ENCODE peak calls at places on chromosomes 11 and 22, in five cellular contexts. One of them, this sample, is unnamed.

GRCh38 chr11:116603783-116604323 is 168.9 kb downstream of the BUD13 start:
- DNase-seq in K562: no peak
- DNase-seq in GM12878: no peak
- DNase-seq in H1: no peak
- DNase-seq in HepG2: no peak
- DNase-seq in this sample: no peak

GRCh38 chr11:102494216-102494615 is 36.3 kb downstream of the MMP7 start:
- DNase-seq in K562: no peak
- DNase-seq in GM12878: no peak
- DNase-seq in H1: no peak
- DNase-seq in HepG2: peak; percentile 94
- DNase-seq in this sample: peak; percentile 59

GRCh38 chr11:61114913-61115312 is 12.6 kb downstream of the CD5 start:
- DNase-seq in GM12878: no peak
- DNase-seq in H1: no peak
- DNase-seq in K562: no peak
- DNase-seq in HepG2: no peak
- DNase-seq in this sample: no peak

GRCh38 chr22:39928556-39929401 is 27.9 kb downstream of the GRAP2 start:
- DNase-seq in H1: no peak
- DNase-seq in HepG2: no peak
- DNase-seq in GM12878: no peak
- DNase-seq in K562: no peak
- DNase-seq in this sample: no peak

GRCh38 chr11:3189193-3189843 is 24.2 kb upstream of the OSBPL5 start:
- DNase-seq in H1: peak; percentile 61
- DNase-seq in GM12878: no peak
- DNase-seq in HepG2: no peak
- DNase-seq in K562: peak; percentile 61
- DNase-seq in this sample: no peak

GRCh38 chr11:31045335-31045734 is 324.2 kb downstream of the DCDC1 start:
- DNase-seq in GM12878: no peak
- DNase-seq in HepG2: peak; percentile 27
- DNase-seq in K562: no peak
- DNase-seq in H1: no peak
- DNase-seq in this sample: peak; percentile 10

GRCh38 chr22:43198126-43198525 is 11.2 kb upstream of the TTLL12 start:
- DNase-seq in H1: no peak
- DNase-seq in K562: no peak
- DNase-seq in GM12878: no peak
- DNase-seq in HepG2: no peak
- DNase-seq in this sample: no peak

GRCh38 chr11:5452712-5453111 is 3.6 kb downstream of the OR51I2 start:
- DNase-seq in GM12878: no peak
- DNase-seq in K562: no peak
- DNase-seq in HepG2: no peak
- DNase-seq in H1: no peak
- DNase-seq in this sample: no peak

GRCh38 chr22:30968015-30968923 is at the start of gene MORC2:
- DNase-seq in K562: peak; percentile 63
- DNase-seq in HepG2: peak; percentile 58
- DNase-seq in H1: no peak
- DNase-seq in GM12878: no peak
- DNase-seq in this sample: no peak

GRCh38 chr11:1653541-1654387 is 24.2 kb downstream of the KRTAP5-5 start:
- DNase-seq in K562: no peak
- DNase-seq in GM12878: no peak
- DNase-seq in HepG2: no peak
- DNase-seq in H1: no peak
- DNase-seq in this sample: no peak

GRCh38 chr11:10742460-10743208 is 8.4 kb upstream of the CTR9 start:
- DNase-seq in K562: peak; percentile 57
- DNase-seq in HepG2: no peak
- DNase-seq in H1: no peak
- DNase-seq in GM12878: no peak
- DNase-seq in this sample: no peak

GRCh38 chr11:34266987-34267386 is 90.8 kb downstream of the ABTB2 start:
- DNase-seq in GM12878: no peak
- DNase-seq in HepG2: no peak
- DNase-seq in K562: no peak
- DNase-seq in H1: no peak
- DNase-seq in this sample: no peak

GRCh38 chr11:2688381-2689231 is 11.2 kb downstream of the KCNQ1OT1 start:
- DNase-seq in GM12878: no peak
- DNase-seq in K562: no peak
- DNase-seq in HepG2: no peak
- DNase-seq in H1: no peak
- DNase-seq in this sample: no peak

GRCh38 chr22:38205261-38206128 is 3.7 kb downstream of the MAFF start:
- DNase-seq in H1: no peak
- DNase-seq in HepG2: no peak
- DNase-seq in K562: no peak
- DNase-seq in GM12878: no peak
- DNase-seq in this sample: no peak

GRCh38 chr11:116955949-116956348 is 118.5 kb upstream of the APOA1 start:
- DNase-seq in K562: no peak
- DNase-seq in GM12878: no peak
- DNase-seq in HepG2: no peak
- DNase-seq in H1: no peak
- DNase-seq in this sample: no peak

GRCh38 chr22:40006641-40007040 is 11.9 kb downstream of the FAM83F start:
- DNase-seq in HepG2: no peak
- DNase-seq in GM12878: no peak
- DNase-seq in H1: no peak
- DNase-seq in K562: no peak
- DNase-seq in this sample: no peak

GRCh38 chr11:80441821-80442220 is 1001.0 kb upstream of the TENM4 start:
- DNase-seq in K562: no peak
- DNase-seq in GM12878: no peak
- DNase-seq in HepG2: no peak
- DNase-seq in H1: no peak
- DNase-seq in this sample: no peak

GRCh38 chr22:50696799-50697561 is 24.4 kb downstream of the SHANK3 start:
- DNase-seq in H1: peak; percentile 84
- DNase-seq in GM12878: no peak
- DNase-seq in K562: peak; percentile 55
- DNase-seq in HepG2: no peak
- DNase-seq in this sample: no peak

GRCh38 chr11:17775507-17776212 is 41.1 kb downstream of the KCNC1 start:
- DNase-seq in HepG2: no peak
- DNase-seq in H1: no peak
- DNase-seq in GM12878: no peak
- DNase-seq in K562: no peak
- DNase-seq in this sample: no peak

GRCh38 chr11:12087075-12087775 is 23.2 kb upstream of the MICAL2 start:
- DNase-seq in GM12878: no peak
- DNase-seq in HepG2: no peak
- DNase-seq in H1: no peak
- DNase-seq in K562: peak; percentile 28
- DNase-seq in this sample: peak; percentile 38

GRCh38 chr22:35192121-35192918 is 65.0 kb upstream of the HMGXB4 start:
- DNase-seq in H1: no peak
- DNase-seq in K562: no peak
- DNase-seq in HepG2: no peak
- DNase-seq in GM12878: no peak
- DNase-seq in this sample: no peak

GRCh38 chr11:45859661-45860140 is 12.4 kb downstream of the CRY2 start:
- DNase-seq in K562: no peak
- DNase-seq in GM12878: no peak
- DNase-seq in HepG2: no peak
- DNase-seq in H1: no peak
- DNase-seq in this sample: no peak

GRCh38 chr22:48486163-48486957 is 1341.3 kb downstream of the BRD1 start:
- DNase-seq in HepG2: no peak
- DNase-seq in H1: no peak
- DNase-seq in K562: no peak
- DNase-seq in GM12878: no peak
- DNase-seq in this sample: no peak

GRCh38 chr22:44246615-44247326 is 66.0 kb downstream of the SHISAL1 start:
- DNase-seq in HepG2: no peak
- DNase-seq in H1: peak; percentile 41
- DNase-seq in GM12878: no peak
- DNase-seq in K562: no peak
- DNase-seq in this sample: no peak

GRCh38 chr22:44245867-44246266 is 65.1 kb downstream of the PARVG start:
- DNase-seq in HepG2: no peak
- DNase-seq in K562: no peak
- DNase-seq in GM12878: no peak
- DNase-seq in H1: peak; percentile 38
- DNase-seq in this sample: no peak

GRCh38 chr22:44247923-44248892 is 64.5 kb downstream of the SHISAL1 start:
- DNase-seq in K562: no peak
- DNase-seq in GM12878: no peak
- DNase-seq in H1: peak; percentile 30
- DNase-seq in HepG2: no peak
- DNase-seq in this sample: no peak

GRCh38 chr22:44248926-44249325 is 63.8 kb downstream of the SHISAL1 start:
- DNase-seq in H1: peak; percentile 22
- DNase-seq in HepG2: no peak
- DNase-seq in GM12878: peak; percentile 7
- DNase-seq in K562: no peak
- DNase-seq in this sample: no peak

GRCh38 chr22:44247346-44247745 is 65.4 kb downstream of the SHISAL1 start:
- DNase-seq in K562: no peak
- DNase-seq in H1: peak; percentile 29
- DNase-seq in GM12878: no peak
- DNase-seq in HepG2: no peak
- DNase-seq in this sample: no peak
- TF ChIP-seq SRF in K562: no peak
- TF ChIP-seq SRF in H1: no peak
- TF ChIP-seq SRF in GM12878: no peak
- TF ChIP-seq SRF in HepG2: no peak
- TF ChIP-seq SRF in this sample: no peak

DNA sequence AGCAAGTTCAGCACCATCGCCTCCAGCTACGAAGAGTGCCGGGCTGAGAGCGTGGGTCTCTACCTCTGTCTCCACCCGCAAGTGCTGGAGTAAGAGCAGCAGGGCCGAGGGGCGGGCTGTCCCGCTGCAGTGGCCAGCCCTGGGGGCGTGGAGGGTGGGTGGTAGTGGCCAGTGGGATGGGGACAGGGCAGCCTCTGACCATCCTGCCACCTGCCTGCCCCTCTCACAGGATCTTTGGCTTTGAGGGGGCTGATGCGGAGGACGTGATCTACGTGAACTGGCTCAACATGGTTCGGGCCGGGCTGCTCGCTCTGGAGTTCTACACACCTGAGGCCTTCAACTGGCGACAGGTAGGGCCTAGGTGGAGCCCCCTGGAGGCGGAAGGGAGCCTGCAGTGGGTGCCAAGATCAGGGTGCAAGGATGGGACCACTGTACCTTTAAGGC is 15.0 kb upstream of the BBS1 start:
- DNase-seq in HepG2: no peak
- DNase-seq in K562: no peak
- DNase-seq in H1: peak; percentile 85
- DNase-seq in GM12878: no peak
- DNase-seq in this sample: no peak
- TF ChIP-seq CTCF in HepG2: no peak
- TF ChIP-seq CTCF in K562: peak; percentile 47
- TF ChIP-seq CTCF in H1: peak; percentile 84
- TF ChIP-seq CTCF in GM12878: peak; percentile 25
- TF ChIP-seq CTCF in this sample: no peak

GRCh38 chr11:67628710-67629385 is 889 bp downstream of the NUDT8 start:
- DNase-seq in GM12878: no peak
- DNase-seq in H1: no peak
- DNase-seq in HepG2: no peak
- DNase-seq in K562: no peak
- DNase-seq in this sample: no peak

GRCh38 chr11:67629386-67630229 is at the start of gene NUDT8:
- DNase-seq in GM12878: peak; percentile 51
- DNase-seq in HepG2: peak; percentile 65
- DNase-seq in H1: peak; percentile 97
- DNase-seq in K562: peak; percentile 75
- DNase-seq in this sample: peak; percentile 63

GRCh38 chr11:67627788-67628624 is 1.7 kb downstream of the NUDT8 start:
- DNase-seq in H1: no peak
- DNase-seq in HepG2: no peak
- DNase-seq in K562: no peak
- DNase-seq in GM12878: no peak
- DNase-seq in this sample: no peak

GRCh38 chr11:67627394-67627787 is 2.3 kb downstream of the NUDT8 start:
- DNase-seq in K562: no peak
- DNase-seq in HepG2: no peak
- DNase-seq in GM12878: no peak
- DNase-seq in H1: no peak
- DNase-seq in this sample: no peak

GRCh38 chr11:67626970-67627369 is 2.8 kb downstream of the NUDT8 start:
- DNase-seq in K562: no peak
- DNase-seq in HepG2: no peak
- DNase-seq in GM12878: no peak
- DNase-seq in H1: no peak
- DNase-seq in this sample: no peak
- TF ChIP-seq SRF in K562: no peak
- TF ChIP-seq SRF in HepG2: no peak
- TF ChIP-seq SRF in GM12878: no peak
- TF ChIP-seq SRF in H1: no peak
- TF ChIP-seq SRF in this sample: no peak

GRCh38 chr22:36493690-36494110 is 12.3 kb upstream of the TXN2 start:
- DNase-seq in HepG2: no peak
- DNase-seq in K562: no peak
- DNase-seq in H1: no peak
- DNase-seq in GM12878: peak; percentile 63
- DNase-seq in this sample: no peak

GRCh38 chr22:36497910-36498669 is 8.8 kb downstream of the FOXRED2 start:
- DNase-seq in GM12878: no peak
- DNase-seq in HepG2: no peak
- DNase-seq in K562: no peak
- DNase-seq in H1: no peak
- DNase-seq in this sample: no peak
- TF ChIP-seq CTCF in GM12878: no peak
- TF ChIP-seq CTCF in HepG2: no peak
- TF ChIP-seq CTCF in K562: no peak
- TF ChIP-seq CTCF in H1: peak; percentile 15
- TF ChIP-seq CTCF in this sample: no peak

GRCh38 chr22:22871536-22872278 is 15.9 kb upstream of the IGLL5 start:
- DNase-seq in H1: no peak
- DNase-seq in HepG2: no peak
- DNase-seq in K562: no peak
- DNase-seq in GM12878: no peak
- DNase-seq in this sample: no peak
- TF ChIP-seq SRF in H1: no peak
- TF ChIP-seq SRF in HepG2: no peak
- TF ChIP-seq SRF in K562: no peak
- TF ChIP-seq SRF in GM12878: no peak
- TF ChIP-seq SRF in this sample: no peak

GRCh38 chr11:63920870-63921417 is 4.0 kb upstream of the RCOR2 start:
- DNase-seq in K562: peak; percentile 80
- DNase-seq in GM12878: no peak
- DNase-seq in HepG2: no peak
- DNase-seq in H1: peak; percentile 94
- DNase-seq in this sample: no peak
- TF ChIP-seq CTCF in K562: peak; percentile 65
- TF ChIP-seq CTCF in GM12878: peak; percentile 58
- TF ChIP-seq CTCF in HepG2: peak; percentile 84
- TF ChIP-seq CTCF in H1: peak; percentile 93
- TF ChIP-seq CTCF in this sample: no peak